ENCODE peak calls at places on chromosome 18, in nine cellular contexts. One of them, this sample, is unnamed.

GRCh38 chr18:28019425-28020108 is 157.4 kb downstream of the CDH2 start:
- DNase-seq in choroid plexus epithelial cell: peak
- DNase-seq in Peyer's patch: no peak
- DNase-seq in GM13976: no peak
- DNase-seq in tibial artery: no peak
- DNase-seq in PC-3: peak
- DNase-seq in foreskin keratinocyte: peak
- DNase-seq in sigmoid colon: no peak
- DNase-seq in endothelial cell: no peak
- DNase-seq in this sample: no peak

GRCh38 chr18:57728941-57729511 is 74.1 kb downstream of the ATP8B1 start:
- DNase-seq in choroid plexus epithelial cell: no peak
- DNase-seq in Peyer's patch: no peak
- DNase-seq in GM13976: no peak
- DNase-seq in tibial artery: no peak
- DNase-seq in PC-3: peak
- DNase-seq in foreskin keratinocyte: peak
- DNase-seq in sigmoid colon: no peak
- DNase-seq in endothelial cell: no peak
- DNase-seq in this sample: no peak

GRCh38 chr18:50973367-50974126 is 5.7 kb downstream of the ELAC1 start:
- DNase-seq in choroid plexus epithelial cell: peak
- DNase-seq in Peyer's patch: no peak
- DNase-seq in GM13976: no peak
- DNase-seq in tibial artery: no peak
- DNase-seq in PC-3: peak
- DNase-seq in foreskin keratinocyte: peak
- DNase-seq in sigmoid colon: no peak
- DNase-seq in endothelial cell: no peak
- DNase-seq in this sample: no peak

GRCh38 chr18:43634994-43635393 is 357.7 kb upstream of the SYT4 start:
- DNase-seq in choroid plexus epithelial cell: no peak
- DNase-seq in Peyer's patch: no peak
- DNase-seq in GM13976: no peak
- DNase-seq in tibial artery: no peak
- DNase-seq in PC-3: no peak
- DNase-seq in foreskin keratinocyte: no peak
- DNase-seq in sigmoid colon: no peak
- DNase-seq in endothelial cell: no peak
- DNase-seq in this sample: no peak

GRCh38 chr18:69216390-69216789 is 184.3 kb upstream of the DOK6 start:
- DNase-seq in choroid plexus epithelial cell: no peak
- DNase-seq in Peyer's patch: no peak
- DNase-seq in GM13976: no peak
- DNase-seq in tibial artery: no peak
- DNase-seq in PC-3: no peak
- DNase-seq in foreskin keratinocyte: no peak
- DNase-seq in sigmoid colon: no peak
- DNase-seq in endothelial cell: no peak
- DNase-seq in this sample: no peak

GRCh38 chr18:68840554-68841263 is 42.8 kb downstream of the CCDC102B start:
- DNase-seq in choroid plexus epithelial cell: peak
- DNase-seq in Peyer's patch: no peak
- DNase-seq in GM13976: no peak
- DNase-seq in tibial artery: no peak
- DNase-seq in PC-3: peak
- DNase-seq in foreskin keratinocyte: peak
- DNase-seq in sigmoid colon: peak
- DNase-seq in endothelial cell: no peak
- DNase-seq in this sample: no peak

GRCh38 chr18:11726556-11726955 is 37.5 kb downstream of the GNAL start:
- DNase-seq in choroid plexus epithelial cell: no peak
- DNase-seq in Peyer's patch: no peak
- DNase-seq in GM13976: no peak
- DNase-seq in tibial artery: no peak
- DNase-seq in PC-3: peak
- DNase-seq in foreskin keratinocyte: peak
- DNase-seq in sigmoid colon: no peak
- DNase-seq in endothelial cell: no peak
- DNase-seq in this sample: no peak

GRCh38 chr18:76426738-76427305 is 68.2 kb downstream of the ZNF516 start:
- DNase-seq in choroid plexus epithelial cell: peak
- DNase-seq in Peyer's patch: no peak
- DNase-seq in GM13976: no peak
- DNase-seq in tibial artery: no peak
- DNase-seq in PC-3: peak
- DNase-seq in foreskin keratinocyte: no peak
- DNase-seq in sigmoid colon: peak
- DNase-seq in endothelial cell: peak
- DNase-seq in this sample: no peak

GRCh38 chr18:63317556-63317946 is 2.0 kb downstream of the BCL2 start:
- DNase-seq in choroid plexus epithelial cell: no peak
- DNase-seq in Peyer's patch: no peak
- DNase-seq in GM13976: no peak
- DNase-seq in tibial artery: no peak
- DNase-seq in PC-3: no peak
- DNase-seq in foreskin keratinocyte: no peak
- DNase-seq in sigmoid colon: no peak
- DNase-seq in endothelial cell: no peak
- DNase-seq in this sample: no peak

GRCh38 chr18:6994053-6994452 is 123.5 kb downstream of the LAMA1 start:
- DNase-seq in choroid plexus epithelial cell: peak
- DNase-seq in Peyer's patch: no peak
- DNase-seq in GM13976: no peak
- DNase-seq in tibial artery: no peak
- DNase-seq in PC-3: no peak
- DNase-seq in foreskin keratinocyte: peak
- DNase-seq in sigmoid colon: no peak
- DNase-seq in endothelial cell: peak
- DNase-seq in this sample: no peak

GRCh38 chr18:63119647-63120046 is 199.9 kb downstream of the BCL2 start:
- DNase-seq in choroid plexus epithelial cell: peak
- DNase-seq in Peyer's patch: no peak
- DNase-seq in GM13976: no peak
- DNase-seq in tibial artery: no peak
- DNase-seq in PC-3: peak
- DNase-seq in foreskin keratinocyte: no peak
- DNase-seq in sigmoid colon: no peak
- DNase-seq in endothelial cell: peak
- DNase-seq in this sample: no peak

GRCh38 chr18:12336887-12337286 is 28.8 kb downstream of the TUBB6 start:
- DNase-seq in choroid plexus epithelial cell: peak
- DNase-seq in Peyer's patch: no peak
- DNase-seq in GM13976: no peak
- DNase-seq in tibial artery: no peak
- DNase-seq in PC-3: peak
- DNase-seq in foreskin keratinocyte: no peak
- DNase-seq in sigmoid colon: no peak
- DNase-seq in endothelial cell: no peak
- DNase-seq in this sample: no peak

GRCh38 chr18:61887838-61888237 is 5.0 kb downstream of the RNF152 start:
- DNase-seq in choroid plexus epithelial cell: no peak
- DNase-seq in Peyer's patch: no peak
- DNase-seq in GM13976: no peak
- DNase-seq in tibial artery: no peak
- DNase-seq in PC-3: peak
- DNase-seq in foreskin keratinocyte: no peak
- DNase-seq in sigmoid colon: no peak
- DNase-seq in endothelial cell: no peak
- DNase-seq in this sample: no peak

DNA sequence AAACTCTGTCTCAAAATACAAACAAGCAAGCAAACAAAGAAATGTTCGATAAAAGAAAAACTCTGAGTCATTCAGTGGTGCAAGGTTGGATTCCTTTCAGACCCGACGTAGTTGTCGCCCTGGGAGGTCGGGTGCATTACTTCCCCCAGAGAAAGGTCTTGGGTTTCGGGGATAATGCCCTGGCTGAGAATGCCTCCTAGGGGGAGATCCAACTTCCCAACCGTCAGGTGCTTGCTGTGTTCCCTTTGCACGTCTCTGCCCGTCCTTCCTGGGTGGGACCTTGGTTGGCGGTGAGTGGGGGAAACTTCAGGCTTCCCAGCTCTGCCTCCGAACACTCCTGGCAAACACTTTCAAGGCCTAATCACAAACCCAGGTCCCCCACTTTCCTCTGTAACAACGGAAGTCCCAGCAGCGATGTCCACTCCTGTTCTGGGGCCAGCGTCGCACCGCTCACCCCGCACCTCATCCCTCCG is 609 bp downstream of the TPGS2 start:
- DNase-seq in choroid plexus epithelial cell: peak
- DNase-seq in Peyer's patch: peak
- DNase-seq in GM13976: no peak
- DNase-seq in tibial artery: peak
- DNase-seq in PC-3: peak
- DNase-seq in foreskin keratinocyte: peak
- DNase-seq in sigmoid colon: peak
- DNase-seq in endothelial cell: no peak
- DNase-seq in this sample: no peak
- TF ChIP-seq CTCF in choroid plexus epithelial cell: no peak
- TF ChIP-seq CTCF in Peyer's patch: no peak
- TF ChIP-seq CTCF in GM13976: no peak
- TF ChIP-seq CTCF in tibial artery: no peak
- TF ChIP-seq CTCF in PC-3: no peak
- TF ChIP-seq CTCF in foreskin keratinocyte: no peak
- TF ChIP-seq CTCF in sigmoid colon: no peak
- TF ChIP-seq CTCF in endothelial cell: no peak
- TF ChIP-seq CTCF in this sample: no peak

DNA sequence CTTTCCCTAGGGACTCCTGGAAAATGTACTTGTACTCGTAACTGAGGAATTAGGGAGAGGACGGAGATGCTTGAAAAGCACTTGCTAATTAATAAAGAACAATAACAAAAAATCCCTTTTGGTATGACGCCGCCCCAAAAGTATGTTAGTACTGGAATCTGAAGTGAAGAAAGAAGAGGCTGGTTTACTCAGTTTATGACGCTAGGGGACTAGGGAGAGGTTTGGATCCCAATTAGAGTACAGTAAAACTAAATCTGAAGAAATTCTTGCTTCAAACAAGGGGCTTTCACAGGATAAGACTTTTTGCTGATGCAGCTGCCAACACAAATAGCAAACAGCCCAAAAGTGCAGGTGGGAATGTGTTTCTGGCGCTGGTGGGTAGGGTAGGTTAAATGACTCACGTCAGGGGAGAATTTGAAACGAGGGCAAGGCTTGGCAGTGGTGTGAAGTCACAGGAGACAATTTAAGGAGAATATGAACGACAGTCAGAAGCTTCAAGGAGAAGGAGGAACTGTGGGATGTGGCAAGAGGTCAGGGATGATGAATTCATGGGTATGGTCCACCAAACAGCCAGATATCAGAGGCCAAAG is 1.2 kb upstream of the ZNF396 start:
- DNase-seq in choroid plexus epithelial cell: peak
- DNase-seq in Peyer's patch: no peak
- DNase-seq in GM13976: no peak
- DNase-seq in tibial artery: no peak
- DNase-seq in PC-3: no peak
- DNase-seq in foreskin keratinocyte: peak
- DNase-seq in sigmoid colon: no peak
- DNase-seq in endothelial cell: no peak
- DNase-seq in this sample: no peak
- TF ChIP-seq CTCF in choroid plexus epithelial cell: no peak
- TF ChIP-seq CTCF in Peyer's patch: no peak
- TF ChIP-seq CTCF in GM13976: no peak
- TF ChIP-seq CTCF in tibial artery: no peak
- TF ChIP-seq CTCF in PC-3: no peak
- TF ChIP-seq CTCF in foreskin keratinocyte: peak
- TF ChIP-seq CTCF in sigmoid colon: no peak
- TF ChIP-seq CTCF in endothelial cell: no peak
- TF ChIP-seq CTCF in this sample: no peak

DNA sequence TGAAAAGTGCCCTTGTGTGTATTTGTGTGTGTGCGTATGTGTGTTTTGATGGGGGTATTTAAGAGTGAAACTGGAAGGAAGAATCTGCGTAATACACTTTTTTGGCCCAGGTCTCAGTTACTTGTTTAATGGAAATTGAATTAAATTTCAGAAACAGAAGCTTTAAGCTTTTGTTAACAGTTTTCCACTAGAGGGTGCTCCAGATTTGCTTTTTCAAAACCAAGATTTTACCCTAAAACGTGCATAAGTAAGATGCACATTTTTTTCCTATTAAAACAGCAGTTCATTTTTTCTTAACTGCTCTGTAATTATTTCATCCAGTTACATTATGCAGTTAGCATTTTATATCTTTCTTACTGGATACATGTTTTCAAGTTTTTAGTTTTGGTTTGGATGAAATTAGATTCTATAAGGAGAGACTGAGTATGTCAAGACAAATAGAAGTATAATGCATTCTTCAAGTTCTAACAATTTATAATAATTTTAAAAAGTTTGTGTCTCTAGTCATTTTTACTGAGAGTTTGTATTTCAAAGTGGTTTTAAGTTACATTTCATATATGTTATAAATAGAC is 97.2 kb downstream of the PIK3C3 start:
- DNase-seq in choroid plexus epithelial cell: peak
- DNase-seq in Peyer's patch: no peak
- DNase-seq in GM13976: no peak
- DNase-seq in tibial artery: no peak
- DNase-seq in PC-3: peak
- DNase-seq in foreskin keratinocyte: no peak
- DNase-seq in sigmoid colon: no peak
- DNase-seq in endothelial cell: no peak
- DNase-seq in this sample: no peak
- TF ChIP-seq CTCF in choroid plexus epithelial cell: no peak
- TF ChIP-seq CTCF in Peyer's patch: no peak
- TF ChIP-seq CTCF in GM13976: peak
- TF ChIP-seq CTCF in tibial artery: no peak
- TF ChIP-seq CTCF in PC-3: peak
- TF ChIP-seq CTCF in foreskin keratinocyte: peak
- TF ChIP-seq CTCF in sigmoid colon: no peak
- TF ChIP-seq CTCF in endothelial cell: peak
- TF ChIP-seq CTCF in this sample: peak

GRCh38 chr18:25334588-25334987 is 17.4 kb downstream of the ZNF521 start:
- DNase-seq in choroid plexus epithelial cell: no peak
- DNase-seq in Peyer's patch: no peak
- DNase-seq in GM13976: no peak
- DNase-seq in tibial artery: no peak
- DNase-seq in PC-3: no peak
- DNase-seq in foreskin keratinocyte: no peak
- DNase-seq in sigmoid colon: no peak
- DNase-seq in endothelial cell: no peak
- DNase-seq in this sample: no peak
- TF ChIP-seq CTCF in choroid plexus epithelial cell: peak
- TF ChIP-seq CTCF in Peyer's patch: no peak
- TF ChIP-seq CTCF in GM13976: no peak
- TF ChIP-seq CTCF in tibial artery: no peak
- TF ChIP-seq CTCF in PC-3: peak
- TF ChIP-seq CTCF in foreskin keratinocyte: no peak
- TF ChIP-seq CTCF in sigmoid colon: no peak
- TF ChIP-seq CTCF in endothelial cell: peak
- TF ChIP-seq CTCF in this sample: no peak

GRCh38 chr18:1062592-1062991 is 157.9 kb downstream of the ADCYAP1 start:
- DNase-seq in choroid plexus epithelial cell: peak
- DNase-seq in Peyer's patch: no peak
- DNase-seq in GM13976: no peak
- DNase-seq in tibial artery: no peak
- DNase-seq in PC-3: no peak
- DNase-seq in foreskin keratinocyte: no peak
- DNase-seq in sigmoid colon: no peak
- DNase-seq in endothelial cell: peak
- DNase-seq in this sample: no peak
- TF ChIP-seq CTCF in choroid plexus epithelial cell: peak
- TF ChIP-seq CTCF in Peyer's patch: no peak
- TF ChIP-seq CTCF in GM13976: no peak
- TF ChIP-seq CTCF in tibial artery: no peak
- TF ChIP-seq CTCF in PC-3: peak
- TF ChIP-seq CTCF in foreskin keratinocyte: no peak
- TF ChIP-seq CTCF in sigmoid colon: no peak
- TF ChIP-seq CTCF in endothelial cell: no peak
- TF ChIP-seq CTCF in this sample: peak